ENCODE peak calls at places on chromosomes 16 and 17, in nine cellular contexts. O is thoracic aorta; F is PC-3; T is fibroblast of lung; E is lower leg skin; C is CD4-positive, alpha-beta T cell; S is foreskin fibroblast; X is RWPE1; P is Caco-2. J is an unnamed sample.

GRCh38 chr16:89018605-89019158 is 41.7 kb upstream of the CBFA2T3 start:
- DNase-seq in S (no peak), T (no peak), O (no peak), E (no peak), C (no peak), P (no peak), X (no peak), F (no peak), J (no peak)

GRCh38 chr16:80948886-80949502 is 57.7 kb downstream of the CMC2 start:
- DNase-seq in S (no peak), O (no peak), F (peak), P (peak), T (no peak), E (no peak), X (no peak), C (no peak), J (peak)

GRCh38 chr17:37301288-37301687 is 74.5 kb upstream of the C17orf78 start:
- DNase-seq in S (no peak), F (no peak), T (peak), P (no peak), X (no peak), C (no peak), O (no peak), E (no peak), J (no peak)

GRCh38 chr17:50177983-50178834 is 12.4 kb downstream of the SGCA start:
- DNase-seq in T (peak), X (peak), C (peak), P (peak), S (peak), O (peak), E (no peak), F (peak), J (peak)

GRCh38 chr16:85646976-85647375 is 33.9 kb downstream of the GSE1 start:
- DNase-seq in F (no peak), C (no peak), S (no peak), O (no peak), E (no peak), T (no peak), P (no peak), X (no peak), J (no peak)

GRCh38 chr16:53207810-53208752 is 153.3 kb downstream of the CHD9 start:
- DNase-seq in X (peak), P (peak), S (peak), F (peak), E (no peak), T (peak), O (no peak), C (no peak), J (peak)

GRCh38 chr16:64269756-64270155 is 852.1 kb downstream of the CDH11 start:
- DNase-seq in S (no peak), F (no peak), E (no peak), P (no peak), C (no peak), O (no peak), T (no peak), X (no peak), J (no peak)

GRCh38 chr17:45857977-45858708 is 13.5 kb downstream of the SPPL2C start:
- DNase-seq in P (peak), S (peak), C (no peak), X (peak), O (no peak), F (peak), E (no peak), T (peak), J (peak)

GRCh38 chr16:54052271-54052670 is 234.3 kb downstream of the IRX3 start:
- DNase-seq in T (no peak), S (no peak), X (no peak), O (no peak), F (no peak), P (no peak), E (no peak), C (no peak), J (no peak)

GRCh38 chr16:11310997-11311561 is 29.9 kb upstream of the PRM1 start:
- DNase-seq in C (no peak), S (no peak), P (no peak), F (no peak), E (no peak), T (peak), O (no peak), X (no peak), J (no peak)

GRCh38 chr17:57957120-57957850 is 2.1 kb upstream of the CUEDC1 start:
- DNase-seq in X (no peak), S (no peak), C (no peak), P (peak), O (no peak), E (peak), T (no peak), F (no peak), J (no peak)

GRCh38 chr17:82399030-82399429 is 19.1 kb upstream of the HEXD start:
- DNase-seq in T (peak), X (no peak), P (no peak), S (peak), O (no peak), E (no peak), C (no peak), F (no peak), J (no peak)

GRCh38 chr16:30335598-30336474 is 19.3 kb downstream of the CD2BP2 start:
- DNase-seq in X (no peak), P (no peak), F (peak), E (no peak), O (no peak), C (no peak), S (no peak), T (peak), J (peak)

DNA sequence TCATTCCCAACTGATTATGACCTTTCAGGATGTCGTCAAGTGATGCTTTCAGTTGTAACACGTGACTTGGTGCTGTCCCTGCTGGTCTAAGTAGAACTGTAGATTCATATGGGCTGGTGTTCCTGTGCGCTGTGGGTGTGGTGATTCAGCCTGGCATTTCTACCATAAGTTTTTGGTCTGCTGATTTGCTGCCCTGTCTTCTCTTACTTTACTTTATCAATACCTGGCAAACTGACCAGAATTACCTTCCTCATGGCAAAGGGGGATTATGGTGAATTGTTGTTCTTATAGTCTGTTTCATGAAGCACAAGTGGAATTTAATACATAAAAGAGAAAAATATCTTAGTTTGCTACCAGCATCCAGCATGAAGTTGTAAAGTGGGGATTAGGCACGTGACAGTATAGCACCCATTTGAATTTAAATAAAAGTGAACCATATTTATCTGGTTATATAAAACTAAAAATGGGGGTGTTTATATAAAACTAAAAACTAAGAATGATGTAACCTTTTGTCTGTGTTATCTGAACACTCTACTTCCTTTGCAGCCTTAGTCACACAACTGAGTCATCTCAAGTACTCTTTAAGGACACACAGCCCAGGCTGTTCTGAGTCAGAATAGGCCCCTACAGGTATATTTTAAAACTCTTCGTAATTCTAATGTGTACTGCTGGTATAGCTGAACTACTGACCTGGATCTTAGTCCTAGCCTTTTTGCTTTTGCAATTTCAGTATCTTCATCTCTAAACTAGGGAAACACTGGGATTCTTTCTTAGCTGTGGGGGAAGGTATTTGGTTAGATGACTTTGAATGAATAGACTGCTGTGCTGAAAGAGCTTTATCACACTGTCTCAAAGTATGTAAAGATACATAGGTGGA is 28.3 kb downstream of the TTC19 start:
- DNase-seq in T (peak), S (peak), C (no peak), P (no peak), E (no peak), X (peak), F (peak), O (no peak), J (peak)
- TF ChIP-seq CTCF in T (no peak), S (no peak), C (no peak), P (no peak), E (no peak), X (no peak), F (peak), O (no peak), J (no peak)

GRCh38 chr16:82002831-82003230 is 8.4 kb downstream of the SDR42E1 start:
- DNase-seq in X (no peak), O (no peak), P (no peak), T (no peak), E (no peak), C (no peak), S (no peak), F (no peak), J (no peak)

GRCh38 chr16:81995651-81996050 is 15.6 kb downstream of the SDR42E1 start:
- DNase-seq in X (no peak), O (no peak), C (no peak), P (no peak), E (no peak), F (peak), S (peak), T (no peak), J (no peak)

GRCh38 chr16:81994485-81994884 is 16.8 kb downstream of the SDR42E1 start:
- DNase-seq in S (no peak), P (no peak), X (no peak), F (no peak), T (no peak), C (no peak), O (no peak), E (no peak), J (no peak)

GRCh38 chr16:81997738-81998137 is 13.5 kb downstream of the SDR42E1 start:
- DNase-seq in O (no peak), E (no peak), F (peak), T (peak), X (peak), P (no peak), S (peak), C (no peak), J (peak)

GRCh38 chr16:81996664-81997529 is 14.4 kb downstream of the SDR42E1 start:
- DNase-seq in X (peak), C (no peak), O (no peak), F (peak), E (no peak), S (peak), P (no peak), T (peak), J (peak)
- TF ChIP-seq CTCF in X (peak), C (no peak), O (no peak), F (peak), E (no peak), S (no peak), P (peak), T (peak), J (peak)

GRCh38 chr17:60231234-60231633 is 81.5 kb downstream of the CA4 start:
- DNase-seq in O (no peak), T (peak), C (no peak), P (no peak), E (no peak), S (peak), X (peak), F (peak), J (no peak)
- TF ChIP-seq CTCF in O (no peak), T (peak), C (peak), P (peak), E (no peak), S (peak), X (peak), F (peak), J (no peak)

GRCh38 chr17:56478836-56479447 is 114.6 kb upstream of the NOG start:
- DNase-seq in E (no peak), S (peak), P (no peak), O (no peak), X (peak), C (no peak), F (peak), T (peak), J (no peak)
- TF ChIP-seq CTCF in E (no peak), S (peak), P (peak), O (no peak), X (peak), C (peak), F (peak), T (peak), J (no peak)

GRCh38 chr17:69525920-69526841 is 111.7 kb downstream of the MAP2K6 start:
- DNase-seq in E (no peak), P (peak), F (peak), O (no peak), T (peak), X (peak), C (no peak), S (peak), J (peak)

GRCh38 chr17:69518951-69519350 is 104.5 kb downstream of the MAP2K6 start:
- DNase-seq in P (no peak), S (no peak), C (no peak), X (no peak), O (no peak), F (no peak), E (no peak), T (no peak), J (no peak)

GRCh38 chr17:69528035-69528434 is 113.5 kb downstream of the MAP2K6 start:
- DNase-seq in O (no peak), T (no peak), X (no peak), S (no peak), C (no peak), E (no peak), P (no peak), F (no peak), J (no peak)

GRCh38 chr17:69523252-69523861 is 108.9 kb downstream of the MAP2K6 start:
- DNase-seq in O (no peak), E (no peak), C (no peak), X (peak), S (peak), F (peak), T (peak), P (no peak), J (peak)

GRCh38 chr17:69524854-69525253 is 110.4 kb downstream of the MAP2K6 start:
- DNase-seq in O (no peak), P (no peak), X (no peak), S (no peak), C (no peak), T (no peak), E (no peak), F (peak), J (peak)
- TF ChIP-seq CTCF in O (no peak), P (no peak), X (no peak), S (peak), C (no peak), T (no peak), E (no peak), F (peak), J (no peak)

GRCh38 chr17:41957058-41957868 is 9.3 kb upstream of the CNP start:
- DNase-seq in P (no peak), X (no peak), S (peak), F (no peak), T (no peak), E (no peak), O (no peak), C (no peak), J (no peak)

GRCh38 chr17:41957869-41958231 is 8.7 kb upstream of the CNP start:
- DNase-seq in S (no peak), T (no peak), O (no peak), F (no peak), P (no peak), E (no peak), X (no peak), C (no peak), J (no peak)

GRCh38 chr17:41959030-41959335 is 7.6 kb upstream of the CNP start:
- DNase-seq in P (no peak), O (no peak), X (no peak), E (no peak), S (no peak), F (no peak), C (no peak), T (peak), J (no peak)

GRCh38 chr17:41962111-41962510 is 4.5 kb upstream of the CNP start:
- DNase-seq in P (peak), C (no peak), O (no peak), T (no peak), S (no peak), E (no peak), X (no peak), F (no peak), J (no peak)

DNA sequence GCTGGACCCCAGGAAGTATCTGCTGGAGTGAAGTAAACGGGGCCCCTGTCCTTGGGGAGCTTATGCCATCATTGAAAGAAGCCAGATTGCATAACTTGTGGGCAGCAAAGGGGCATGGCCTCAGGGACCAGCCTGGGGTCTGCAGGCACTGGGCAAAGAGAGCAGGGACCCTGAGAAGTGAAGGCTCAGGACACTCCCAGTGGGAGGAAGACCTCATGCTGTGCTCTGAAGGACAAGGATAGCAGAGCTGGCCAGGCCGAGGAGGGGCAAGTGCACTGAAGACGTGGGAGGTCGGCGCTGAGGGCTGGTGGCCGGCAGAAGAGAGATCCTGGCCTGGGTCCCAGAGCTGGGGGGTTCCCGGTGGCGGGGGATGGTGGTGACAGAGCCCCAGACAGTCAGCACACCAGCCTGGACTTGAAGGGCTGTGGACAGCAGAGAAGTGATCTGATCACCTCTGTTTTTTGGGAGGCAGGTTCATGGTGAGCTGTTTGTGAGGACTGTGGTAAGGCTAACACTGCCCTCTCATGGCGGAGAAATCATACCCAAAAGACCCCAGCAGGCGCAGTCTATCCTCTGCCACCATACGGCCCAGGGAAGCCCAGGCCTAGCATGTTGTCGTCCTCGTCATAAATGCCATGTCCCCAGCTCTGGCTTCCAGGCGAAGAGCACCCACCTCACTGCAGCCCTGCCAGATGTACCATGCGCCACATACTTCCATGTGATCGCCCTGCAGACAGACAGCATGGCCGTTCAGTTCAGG is 7.1 kb upstream of the CNP start:
- DNase-seq in T (peak), X (no peak), O (no peak), C (no peak), F (peak), S (peak), E (no peak), P (peak), J (peak)
- TF ChIP-seq CTCF in T (peak), X (peak), O (no peak), C (no peak), F (peak), S (peak), E (no peak), P (peak), J (peak)

GRCh38 chr17:18006495-18007239 is 32.3 kb downstream of the ATPAF2 start:
- DNase-seq in S (no peak), O (no peak), T (no peak), C (no peak), X (no peak), F (no peak), P (no peak), E (no peak), J (no peak)

GRCh38 chr17:18004345-18004744 is 31.7 kb downstream of the DRC3 start:
- DNase-seq in E (no peak), P (no peak), C (no peak), X (no peak), S (no peak), T (no peak), O (no peak), F (peak), J (no peak)

GRCh38 chr17:18002171-18002570 is 29.5 kb downstream of the DRC3 start:
- DNase-seq in O (no peak), S (peak), X (no peak), E (no peak), P (no peak), T (no peak), F (no peak), C (no peak), J (no peak)

GRCh38 chr17:18005496-18005895 is 32.8 kb downstream of the DRC3 start:
- DNase-seq in S (no peak), T (no peak), O (no peak), F (peak), E (no peak), X (no peak), C (no peak), P (no peak), J (no peak)

DNA sequence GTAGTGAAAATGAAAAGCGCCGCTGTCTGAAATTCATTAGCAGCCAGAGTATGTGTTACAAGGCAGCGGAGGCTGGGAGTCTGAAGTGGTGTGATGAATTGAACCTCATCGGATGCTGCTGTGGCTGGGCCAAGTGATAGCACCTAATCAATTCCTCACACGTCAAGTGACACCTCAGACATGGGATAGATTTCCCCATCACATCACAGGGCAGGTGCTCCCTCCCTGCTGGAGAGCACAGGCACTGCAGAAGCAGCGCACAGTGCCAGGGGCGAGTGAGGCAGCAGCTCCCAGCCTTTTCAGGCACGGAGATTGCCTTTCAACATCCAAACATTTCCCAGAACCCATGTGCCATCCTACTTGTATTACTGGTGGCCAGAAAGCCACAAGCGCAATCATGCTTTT is 32.2 kb downstream of the DRC3 start:
- DNase-seq in O (no peak), P (no peak), T (no peak), E (no peak), X (no peak), S (no peak), C (no peak), F (no peak), J (no peak)
- TF ChIP-seq CTCF in O (peak), P (peak), T (no peak), E (no peak), X (no peak), S (peak), C (no peak), F (peak), J (no peak)

GRCh38 chr17:51641999-51642398 is 381.7 kb downstream of the UTP18 start:
- DNase-seq in S (no peak), E (no peak), T (no peak), C (no peak), P (no peak), F (no peak), X (no peak), O (no peak), J (no peak)

GRCh38 chr17:51640108-51640622 is 379.8 kb downstream of the UTP18 start:
- DNase-seq in F (peak), T (no peak), X (peak), O (no peak), P (no peak), S (no peak), E (no peak), C (no peak), J (no peak)

GRCh38 chr17:51638909-51639308 is 378.6 kb downstream of the UTP18 start:
- DNase-seq in S (no peak), C (no peak), P (no peak), O (no peak), F (no peak), X (no peak), E (no peak), T (no peak), J (no peak)

GRCh38 chr17:51636291-51636690 is 375.9 kb downstream of the UTP18 start:
- DNase-seq in T (no peak), F (peak), C (no peak), X (no peak), E (no peak), O (no peak), P (no peak), S (no peak), J (no peak)
- TF ChIP-seq CTCF in T (no peak), F (no peak), C (no peak), X (no peak), E (no peak), O (no peak), P (no peak), S (no peak), J (no peak)